ENCODE peak calls at places on chromosomes 11 and 22, in seven cellular contexts. L is body of pancreas, J is HCT116, Z is heart left ventricle, G is stomach, A is ovary, Q is A549. B is an unnamed sample. For H3K4me1, the result is how much of the 10 kb centered on the place peaks cover.

GRCh38 chr11:26649884-26650283 is 72.0 kb downstream of the SLC5A12 start:
- DNase-seq in L (peak), Z (no peak), Q (peak), J (peak), A (no peak), G (peak), B (peak)

GRCh38 chr22:36565686-36566085 is 36.7 kb upstream of the EIF3D start:
- DNase-seq in A (no peak), L (no peak), Z (no peak), Q (no peak), J (no peak), G (no peak), B (no peak)

GRCh38 chr11:70454197-70454767 is 56.0 kb downstream of the CTTN start:
- DNase-seq in L (no peak), J (no peak), G (no peak), Q (no peak), A (no peak), Z (no peak), B (no peak)

GRCh38 chr11:46363455-46363920 is 16.2 kb downstream of the DGKZ start:
- DNase-seq in Z (peak), G (no peak), A (no peak), L (peak), J (peak), Q (no peak), B (no peak)

GRCh38 chr11:60844045-60844869 is 2.3 kb downstream of the CCDC86 start:
- DNase-seq in Z (no peak), Q (no peak), L (no peak), G (no peak), A (no peak), J (no peak), B (no peak)

GRCh38 chr11:67120881-67121710 is 2.0 kb downstream of the KDM2A start:
- DNase-seq in G (peak), Z (no peak), L (peak), Q (no peak), J (no peak), A (peak), B (peak)

GRCh38 chr11:108319541-108320145 is 96.8 kb downstream of the ATM start:
- DNase-seq in Q (no peak), G (no peak), A (no peak), J (no peak), Z (no peak), L (no peak), B (no peak)

GRCh38 chr22:49255154-49255553 is 572.5 kb downstream of the BRD1 start:
- DNase-seq in Z (no peak), Q (no peak), J (no peak), G (peak), A (no peak), L (no peak), B (no peak)

GRCh38 chr11:3920148-3920852 is 64.8 kb downstream of the STIM1 start:
- DNase-seq in L (no peak), J (peak), Z (no peak), A (no peak), Q (no peak), G (peak), B (no peak)

GRCh38 chr11:121035823-121036222 is 11.9 kb downstream of the TBCEL start:
- DNase-seq in A (no peak), Z (no peak), G (no peak), L (no peak), Q (no peak), J (no peak), B (no peak)

GRCh38 chr11:116913000-116913399 is 75.6 kb upstream of the APOA1 start:
- DNase-seq in Z (no peak), A (no peak), Q (no peak), G (no peak), J (no peak), L (no peak), B (no peak)

GRCh38 chr11:70105755-70106571 is 27.8 kb downstream of the ANO1 start:
- DNase-seq in Z (peak), A (no peak), J (no peak), G (peak), Q (no peak), L (peak), B (no peak)

GRCh38 chr11:2579315-2580060 is 120.3 kb downstream of the KCNQ1OT1 start:
- DNase-seq in Z (peak), Q (no peak), A (peak), J (no peak), G (peak), L (peak), B (no peak)

GRCh38 chr11:69138265-69138664 is 17.5 kb upstream of the SMIM38 start:
- DNase-seq in L (no peak), A (no peak), G (peak), J (peak), Z (no peak), Q (no peak), B (no peak)

DNA sequence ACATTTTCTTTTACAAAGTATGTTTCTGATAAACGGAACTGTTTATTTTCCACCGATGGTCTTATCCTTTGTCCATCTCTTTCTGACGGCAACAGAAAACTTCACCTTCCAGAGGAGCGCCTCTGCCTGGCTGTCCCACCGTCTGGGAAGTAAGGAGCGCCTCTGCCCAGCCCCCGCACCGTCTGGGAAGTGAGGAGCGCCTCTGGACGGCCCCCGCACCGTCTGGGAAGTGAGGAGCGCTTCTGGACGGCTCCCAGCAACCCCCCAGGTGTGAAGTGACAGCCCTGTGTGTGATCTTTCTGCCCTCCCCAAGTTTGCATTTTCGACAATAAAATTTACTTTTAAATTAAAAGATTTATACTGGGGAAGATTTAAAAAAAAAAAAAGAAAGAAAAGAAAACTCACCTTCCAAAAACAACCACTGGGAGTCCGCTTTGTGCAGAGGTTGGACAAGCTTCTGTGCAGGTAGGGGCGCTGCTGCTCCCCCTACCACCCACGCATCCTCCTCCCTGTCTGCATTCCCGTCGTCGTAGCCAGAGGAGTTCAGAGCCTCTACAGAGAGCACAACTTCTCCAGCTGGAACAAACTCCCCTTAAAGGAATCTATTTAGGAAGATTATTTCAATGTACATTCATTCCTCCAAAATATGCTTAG is 1.0 kb upstream of the APOBEC3B start:
- DNase-seq in A (peak), L (no peak), Z (no peak), Q (no peak), G (no peak), J (peak), B (peak)
- TF ChIP-seq CTCF in A (no peak), L (peak), Z (no peak), Q (no peak), G (no peak), J (peak), B (peak)

GRCh38 chr11:75342231-75342918 is 9.1 kb downstream of the ARRB1 start:
- DNase-seq in Q (no peak), Z (no peak), J (no peak), G (no peak), L (no peak), A (no peak), B (no peak)

GRCh38 chr11:75338516-75339218 is 12.8 kb downstream of the ARRB1 start:
- DNase-seq in Z (no peak), L (no peak), A (no peak), G (no peak), Q (no peak), J (no peak), B (no peak)

GRCh38 chr11:75337195-75337654 is 14.2 kb downstream of the ARRB1 start:
- DNase-seq in Z (no peak), G (no peak), Q (no peak), L (no peak), J (no peak), A (no peak), B (no peak)

GRCh38 chr11:75341583-75341982 is 9.9 kb downstream of the ARRB1 start:
- DNase-seq in Z (no peak), G (no peak), J (no peak), A (no peak), L (peak), Q (no peak), B (no peak)

DNA sequence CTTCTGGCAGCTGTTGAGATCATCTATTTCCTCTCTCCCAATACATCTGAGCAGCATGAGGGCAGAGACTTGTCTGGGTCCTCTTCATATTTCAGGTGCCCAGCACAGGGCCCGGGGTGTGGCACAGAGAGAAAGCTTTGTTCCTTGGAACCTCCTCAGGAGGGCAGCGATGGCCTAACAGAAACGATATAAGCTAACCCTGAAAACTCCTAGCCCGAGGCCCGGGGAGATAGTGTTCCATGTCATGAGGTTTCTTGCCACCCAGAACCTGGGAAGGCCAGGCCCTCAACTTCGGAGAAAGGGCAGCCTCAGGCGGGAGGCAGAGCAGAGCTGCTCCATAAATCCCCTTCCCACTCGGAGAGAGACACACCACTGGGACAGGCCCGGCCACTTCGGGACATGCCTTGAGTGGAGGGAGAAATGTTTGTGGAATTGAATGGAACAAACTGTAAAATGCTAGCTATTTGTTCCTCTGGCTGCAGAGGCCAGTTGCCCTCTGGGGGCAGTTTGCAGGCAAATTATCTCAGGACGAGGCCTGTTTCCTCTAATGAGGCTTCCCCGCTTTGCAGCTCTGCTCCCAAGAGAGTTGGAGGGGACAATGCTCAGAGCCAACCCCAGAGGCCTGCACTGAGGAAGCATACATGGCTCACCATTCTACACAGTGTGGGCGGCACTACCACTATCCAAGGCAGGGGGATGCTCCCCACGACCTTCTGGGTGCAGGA is 11.6 kb downstream of the ARRB1 start:
- DNase-seq in Q (no peak), G (no peak), J (no peak), A (no peak), L (no peak), Z (no peak), B (no peak)
- H3K4me1 ChIP-seq in Q (half or more), G (half or more), J (under half), A (under half), L (half or more), Z (under half), B (half or more)

GRCh38 chr11:126112547-126112946 is 49.9 kb upstream of the CDON start:
- DNase-seq in J (no peak), G (no peak), L (no peak), A (no peak), Q (no peak), Z (no peak), B (no peak)

GRCh38 chr11:126113963-126114362 is 51.3 kb upstream of the CDON start:
- DNase-seq in G (no peak), A (no peak), L (no peak), Q (no peak), J (no peak), Z (no peak), B (no peak)

GRCh38 chr11:126113012-126113411 is 50.3 kb upstream of the CDON start:
- DNase-seq in G (no peak), Q (no peak), L (no peak), A (no peak), Z (no peak), J (no peak), B (no peak)

GRCh38 chr11:126114486-126115252 is 52.0 kb upstream of the CDON start:
- DNase-seq in G (no peak), J (no peak), Q (no peak), L (no peak), Z (no peak), A (no peak), B (no peak)

DNA sequence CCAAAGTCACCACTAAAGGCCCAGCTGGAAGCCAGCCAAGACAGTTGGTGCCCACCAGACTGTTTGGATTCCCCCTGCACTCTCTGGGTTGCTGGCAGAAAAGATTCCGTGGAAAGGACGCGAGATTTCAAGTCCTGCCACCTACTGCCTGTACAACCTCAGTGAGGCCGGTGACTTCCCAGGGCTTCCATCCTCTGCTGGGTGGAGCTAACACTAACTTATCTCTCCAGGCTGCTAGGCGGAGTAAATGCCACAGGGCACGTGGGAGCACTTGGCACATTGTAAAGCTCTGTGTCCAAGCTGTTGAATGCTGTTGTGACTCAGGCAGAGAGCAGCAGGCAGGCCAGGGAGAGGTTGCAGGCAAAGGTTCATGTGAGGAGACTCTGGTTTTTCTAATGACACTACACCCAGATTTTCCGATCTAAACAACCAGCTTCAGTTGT is 50.9 kb upstream of the CDON start:
- DNase-seq in A (peak), G (peak), Q (peak), Z (peak), J (peak), L (peak), B (peak)
- TF ChIP-seq POLR2A in A (peak), G (no peak), Q (no peak), Z (no peak), J (no peak), L (peak), B (no peak)

GRCh38 chr22:27896251-27896650 is 22.8 kb downstream of the PITPNB start:
- DNase-seq in A (no peak), Q (no peak), G (no peak), L (peak), Z (no peak), J (no peak), B (no peak)
- TF ChIP-seq CTCF in A (no peak), Q (no peak), G (no peak), L (no peak), Z (no peak), J (no peak), B (no peak)

DNA sequence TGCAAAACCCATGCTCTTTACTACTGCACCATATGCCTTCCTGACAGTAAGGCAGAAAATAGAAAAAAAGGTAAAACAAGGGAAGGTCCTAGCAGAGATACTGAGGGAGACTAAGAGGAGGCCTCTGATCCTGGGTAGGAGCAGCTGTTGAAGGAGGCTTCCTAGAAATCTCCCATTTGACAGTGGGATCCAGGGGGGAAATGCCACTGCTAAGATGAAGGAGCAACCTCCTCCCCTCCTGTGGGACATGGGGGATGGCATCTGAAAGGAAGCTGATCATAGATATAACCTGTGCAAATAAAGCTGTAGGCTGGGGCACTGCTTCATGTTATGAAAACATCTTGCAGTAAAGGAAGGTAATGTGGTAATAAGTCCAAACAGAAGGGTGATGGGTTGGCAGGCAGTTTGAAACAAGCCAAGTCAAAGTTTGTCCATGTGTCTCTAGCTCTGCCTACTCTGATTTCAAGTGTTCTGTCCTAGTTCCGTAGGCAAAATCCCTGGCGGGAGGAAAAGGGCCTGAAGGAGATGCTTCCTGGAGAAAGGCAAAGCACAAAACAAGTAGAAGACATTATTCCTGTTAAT is 86.7 kb upstream of the EED start:
- DNase-seq in Q (no peak), Z (no peak), G (no peak), A (no peak), J (no peak), L (no peak), B (no peak)
- H3K4me1 ChIP-seq in Q (under half), Z (under half), G (under half), A (under half), J (under half), L (under half), B (under half)

DNA sequence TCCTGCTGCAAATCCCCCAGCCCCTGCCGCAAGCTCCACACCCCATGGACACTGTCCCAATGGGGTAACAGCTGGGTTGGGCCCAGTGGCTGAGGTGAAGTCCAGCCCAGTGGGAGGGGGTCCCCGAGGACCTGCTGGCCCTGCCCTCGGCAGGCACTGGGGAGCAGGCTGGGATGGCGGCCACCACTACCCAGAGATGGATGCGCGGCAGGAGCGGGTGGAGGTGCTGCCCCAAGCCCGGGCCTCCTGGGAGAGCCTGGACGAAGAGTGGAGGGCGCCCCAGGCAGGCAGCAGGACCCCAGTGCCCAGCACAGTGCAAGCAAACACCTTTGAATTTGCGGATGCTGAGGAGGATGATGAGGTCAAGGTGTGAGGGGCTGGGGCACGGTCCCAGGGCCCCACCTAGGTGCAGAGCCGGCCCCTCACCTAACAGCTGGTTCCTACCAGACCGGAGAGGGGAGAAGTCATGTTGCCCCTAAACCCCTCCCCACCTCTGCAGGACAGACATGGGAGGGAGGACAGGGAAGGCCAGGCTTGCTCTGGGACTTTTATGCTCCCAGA is 8.2 kb downstream of the CDC42EP1 start:
- DNase-seq in J (no peak), Z (no peak), L (no peak), Q (no peak), G (no peak), A (no peak), B (no peak)
- TF ChIP-seq POLR2A in J (no peak), Z (no peak), L (no peak), Q (no peak), G (no peak), A (no peak), B (no peak)

B was measured in testis.